ENCODE peak calls at places on chromosomes 1 and 21, in six cellular contexts. C is AML-193, V is GM03348, H is SW 1271, T is AG08395, U is dermis microvascular lymphatic vessel endothelial cell. I is an unnamed sample.

GRCh38 chr1:201748331-201748730 is 80.6 kb upstream of the IPO9 start:
- DNase-seq in H (peak; percentile 29), V (peak; percentile 75), T (peak; percentile 80), C (no peak), U (no peak), I (peak; percentile 73)

GRCh38 chr1:59994302-59995198 is 68.0 kb upstream of the CYP2J2 start:
- DNase-seq in V (peak; percentile 46), U (no peak), C (no peak), T (peak; percentile 69), H (no peak), I (peak; percentile 26)

GRCh38 chr1:222643603-222643936 is 25.7 kb downstream of the MIA3 start:
- DNase-seq in U (peak; percentile 28), T (peak; percentile 30), C (no peak), V (no peak), H (peak; percentile 49), I (no peak)

GRCh38 chr1:93288558-93288957 is 57.1 kb upstream of the DR1 start:
- DNase-seq in V (peak; percentile 5), T (no peak), C (no peak), H (no peak), U (no peak), I (no peak)

GRCh38 chr1:9099555-9099954 is 29.3 kb downstream of the GPR157 start:
- DNase-seq in V (no peak), U (no peak), H (no peak), C (no peak), T (no peak), I (no peak)

GRCh38 chr1:67110352-67110751 is 24.4 kb downstream of the C1orf141 start:
- DNase-seq in T (no peak), H (no peak), C (peak; percentile 37), U (no peak), V (no peak), I (no peak)

GRCh38 chr1:167544447-167544846 is 9.1 kb downstream of the CREG1 start:
- DNase-seq in U (no peak), C (no peak), T (no peak), H (no peak), V (no peak), I (no peak)

GRCh38 chr1:36320767-36321118 is 2.7 kb downstream of the EVA1B start:
- DNase-seq in U (no peak), H (no peak), T (no peak), C (no peak), V (no peak), I (no peak)

GRCh38 chr21:14591882-14592281 is 45.8 kb upstream of the SAMSN1 start:
- DNase-seq in H (no peak), C (peak; percentile 96), U (no peak), T (no peak), V (no peak), I (no peak)

GRCh38 chr1:55071477-55071876 is 32.1 kb downstream of the PCSK9 start:
- DNase-seq in V (peak; percentile 73), T (peak; percentile 77), C (peak; percentile 22), U (peak; percentile 38), H (peak; percentile 17), I (peak; percentile 71)

GRCh38 chr1:40690919-40691537 is 476 bp upstream of the NFYC start:
- DNase-seq in H (peak; percentile 23), U (no peak), T (no peak), C (no peak), V (no peak), I (no peak)

GRCh38 chr1:212565571-212566305 is 42.8 kb upstream of the ATF3 start:
- DNase-seq in T (no peak), H (no peak), V (no peak), C (no peak), U (no peak), I (no peak)

GRCh38 chr1:62407398-62408009 is 29.3 kb upstream of the USP1 start:
- DNase-seq in U (peak; percentile 30), H (peak; percentile 33), V (peak; percentile 72), C (peak; percentile 61), T (peak; percentile 72), I (peak; percentile 41)

GRCh38 chr1:174258148-174258550 is 98.8 kb downstream of the RABGAP1L start:
- DNase-seq in C (peak; percentile 66), V (peak; percentile 42), H (peak; percentile 36), T (peak; percentile 12), U (peak; percentile 37), I (peak; percentile 11)

GRCh38 chr1:240619357-240619756 is 7.4 kb upstream of the GREM2 start:
- DNase-seq in H (no peak), T (no peak), V (no peak), U (no peak), C (no peak), I (no peak)

GRCh38 chr1:205961405-205961804 is 18.1 kb upstream of the SLC26A9 start:
- DNase-seq in T (peak; percentile 18), H (no peak), V (no peak), C (no peak), U (no peak), I (no peak)

GRCh38 chr1:59142663-59143487 is 154.0 kb upstream of the FGGY start:
- DNase-seq in V (peak; percentile 88), U (no peak), C (peak; percentile 35), H (peak; percentile 89), T (peak; percentile 93), I (peak; percentile 84)

GRCh38 chr1:17904290-17904689 is 149.2 kb downstream of the ACTL8 start:
- DNase-seq in C (no peak), U (no peak), T (no peak), V (no peak), H (no peak), I (no peak)

I was measured in AG08396.